ENCODE peak calls at places on chromosome 4, in nine cellular contexts. Z is brain microvascular endothelial cell; M is heart left ventricle; Y is naive thymus-derived CD4-positive, alpha-beta T cell; E is SK-N-SH; V is CD8-positive, alpha-beta T cell; O is Peyer's patch; C is thoracic aorta; F is mammary epithelial cell. B is an unnamed sample.

GRCh38 chr4:181728567-181728966 is 514.6 kb upstream of the TENM3 start:
- DNase-seq in O (no peak), E (no peak), V (no peak), F (peak; percentile 33), Y (no peak), Z (no peak), M (no peak), C (no peak), B (no peak)

GRCh38 chr4:74544655-74545361 is 99.9 kb downstream of the AREG start:
- DNase-seq in Y (no peak), C (no peak), E (no peak), Z (no peak), O (no peak), V (no peak), F (no peak), M (no peak), B (no peak)

GRCh38 chr4:16759781-16760459 is 138.5 kb downstream of the LDB2 start:
- DNase-seq in V (no peak), C (no peak), E (no peak), Y (no peak), Z (no peak), F (no peak), M (no peak), O (no peak), B (no peak)

GRCh38 chr4:130359537-130359936 is 1263.6 kb downstream of the C4orf33 start:
- DNase-seq in Z (peak; percentile 20), E (peak; percentile 16), Y (no peak), C (no peak), V (no peak), M (no peak), F (no peak), O (no peak), B (peak; percentile 56)

GRCh38 chr4:147599206-147599605 is 18.0 kb upstream of the TMEM184C start:
- DNase-seq in F (no peak), V (no peak), M (no peak), C (no peak), E (no peak), Z (no peak), O (no peak), Y (no peak), B (no peak)

GRCh38 chr4:74015126-74015780 is 16.8 kb upstream of the CXCL5 start:
- DNase-seq in M (no peak), O (no peak), V (no peak), Z (no peak), F (no peak), E (no peak), C (no peak), Y (no peak), B (no peak)

GRCh38 chr4:147924604-147925412 is 192.9 kb downstream of the ARHGAP10 start:
- DNase-seq in C (no peak), V (no peak), M (no peak), F (no peak), E (peak; percentile 66), Y (peak; percentile 10), Z (peak; percentile 22), O (peak; percentile 54), B (no peak)

GRCh38 chr4:86891785-86892638 is at the start of gene C4orf36:
- DNase-seq in O (peak; percentile 62), Z (peak; percentile 23), M (peak; percentile 59), F (peak; percentile 92), Y (peak; percentile 24), E (peak; percentile 87), C (no peak), V (peak; percentile 11), B (no peak)

GRCh38 chr4:69058410-69059059 is 37.7 kb upstream of the UGT2B7 start:
- DNase-seq in O (no peak), V (no peak), C (no peak), Z (no peak), M (no peak), F (no peak), Y (no peak), E (no peak), B (no peak)

GRCh38 chr4:86362510-86362909 is 2.7 kb upstream of the MAPK10 start:
- DNase-seq in V (no peak), M (no peak), O (no peak), F (no peak), C (no peak), Z (no peak), E (no peak), Y (no peak), B (no peak)

GRCh38 chr4:138815811-138816210 is 199.8 kb upstream of the NOCT start:
- DNase-seq in O (no peak), Z (no peak), C (no peak), M (no peak), V (no peak), E (no peak), Y (no peak), F (no peak), B (no peak)

GRCh38 chr4:2292679-2293108 is 30.8 kb upstream of the MXD4 start:
- DNase-seq in O (no peak), V (no peak), Y (no peak), E (peak; percentile 88), C (no peak), Z (no peak), M (no peak), F (no peak), B (no peak)

GRCh38 chr4:7291372-7292135 is 99.2 kb downstream of the SORCS2 start:
- DNase-seq in E (no peak), F (no peak), O (no peak), Y (no peak), M (peak; percentile 81), Z (peak; percentile 33), V (no peak), C (no peak), B (no peak)

GRCh38 chr4:44319129-44319528 is 129.5 kb downstream of the KCTD8 start:
- DNase-seq in C (no peak), Z (no peak), F (no peak), V (no peak), O (no peak), E (no peak), M (no peak), Y (no peak), B (no peak)

DNA sequence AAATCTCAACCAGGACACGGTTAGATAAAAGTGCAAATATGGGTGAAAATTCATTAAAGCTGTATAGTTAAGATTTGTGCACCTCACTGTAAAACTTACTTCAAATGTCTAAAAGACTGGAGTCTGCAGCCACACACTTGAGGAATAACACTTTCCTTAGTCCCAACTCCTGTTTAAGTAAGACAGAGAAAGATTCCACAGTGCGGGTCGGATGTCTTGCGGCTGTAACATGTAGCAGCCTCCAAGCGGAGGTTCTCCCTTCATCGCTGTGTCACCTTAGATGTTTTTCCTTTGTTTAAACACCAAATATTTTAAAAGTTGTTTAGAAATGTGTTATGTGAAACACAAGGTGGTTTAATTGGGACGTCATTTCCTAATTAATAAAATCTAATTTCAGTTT is 905 bp upstream of the MAEA start:
- DNase-seq in F (no peak), Z (no peak), O (no peak), V (no peak), C (no peak), E (no peak), M (no peak), Y (no peak), B (no peak)
- H3K27ac ChIP-seq in F (peak overlapping the region; percentile 69), Z (no peak overlapping the region), O (peak overlapping the region; percentile 91), V (peak overlapping the region; percentile 80), C (peak overlapping the region; percentile 22), E (peak overlapping the region; percentile 61), M (no peak overlapping the region), Y (peak overlapping the region; percentile 93), B (peak overlapping the region; percentile 52)

GRCh38 chr4:95381843-95382580 is 166.8 kb downstream of the UNC5C start:
- DNase-seq in E (no peak), M (no peak), F (no peak), O (no peak), Z (no peak), V (no peak), Y (no peak), C (no peak), B (no peak)

GRCh38 chr4:95371457-95372179 is 177.2 kb downstream of the UNC5C start:
- DNase-seq in E (no peak), C (no peak), Z (no peak), O (no peak), V (no peak), F (no peak), Y (no peak), M (no peak), B (no peak)

GRCh38 chr4:95379633-95380032 is 169.1 kb downstream of the UNC5C start:
- DNase-seq in F (no peak), Z (no peak), Y (no peak), M (no peak), E (no peak), O (no peak), C (no peak), V (no peak), B (no peak)

GRCh38 chr4:95377511-95377910 is 171.3 kb downstream of the UNC5C start:
- DNase-seq in C (no peak), V (no peak), M (no peak), F (no peak), E (no peak), Y (no peak), Z (no peak), O (no peak), B (no peak)
- H3K27ac ChIP-seq in C (no peak overlapping the region), V (no peak overlapping the region), M (no peak overlapping the region), F (no peak overlapping the region), E (no peak overlapping the region), Y (no peak overlapping the region), Z (no peak overlapping the region), O (no peak overlapping the region), B (no peak overlapping the region)

GRCh38 chr4:152459326-152459725 is 76.6 kb downstream of the FBXW7 start:
- DNase-seq in Y (no peak), V (no peak), M (no peak), Z (no peak), O (no peak), C (no peak), E (no peak), F (no peak), B (no peak)
- H3K27ac ChIP-seq in Y (no peak overlapping the region), V (no peak overlapping the region), M (no peak overlapping the region), Z (no peak overlapping the region), O (no peak overlapping the region), C (no peak overlapping the region), E (no peak overlapping the region), F (no peak overlapping the region), B (no peak overlapping the region)

GRCh38 chr4:126539771-126540170 is 1093.0 kb upstream of the INTU start:
- DNase-seq in V (no peak), C (no peak), Y (no peak), M (no peak), F (no peak), O (no peak), Z (no peak), E (no peak), B (no peak)

GRCh38 chr4:126544276-126544675 is 1088.5 kb upstream of the INTU start:
- DNase-seq in O (no peak), V (no peak), Z (no peak), F (no peak), M (no peak), Y (no peak), C (no peak), E (no peak), B (no peak)

GRCh38 chr4:126547352-126547751 is 1085.4 kb upstream of the INTU start:
- DNase-seq in M (no peak), E (no peak), Z (no peak), Y (no peak), O (no peak), V (no peak), C (no peak), F (no peak), B (no peak)

GRCh38 chr4:126541820-126542219 is 1090.9 kb upstream of the INTU start:
- DNase-seq in F (no peak), V (no peak), Y (no peak), O (no peak), M (no peak), E (no peak), Z (no peak), C (no peak), B (no peak)
- H3K27ac ChIP-seq in F (no peak overlapping the region), V (no peak overlapping the region), Y (no peak overlapping the region), O (no peak overlapping the region), M (no peak overlapping the region), E (no peak overlapping the region), Z (no peak overlapping the region), C (no peak overlapping the region), B (no peak overlapping the region)